ENCODE peak calls at places on chromosomes 2 and 18, in six cellular contexts. One of them, this sample, is unnamed.

GRCh38 chr2:158293722-158294121 is 162.8 kb downstream of the CCDC148 start:
- DNase-seq in heart left ventricle: no peak
- DNase-seq in ascending aorta: no peak
- DNase-seq in right atrium auricular region: no peak
- DNase-seq in psoas muscle: no peak
- DNase-seq in mucosa of descending colon: no peak
- DNase-seq in this sample: no peak

GRCh38 chr2:146821836-146822316 is 1023.0 kb upstream of the ACVR2A start:
- DNase-seq in ascending aorta: no peak
- DNase-seq in psoas muscle: no peak
- DNase-seq in heart left ventricle: no peak
- DNase-seq in mucosa of descending colon: no peak
- DNase-seq in right atrium auricular region: no peak
- DNase-seq in this sample: no peak

GRCh38 chr2:150472122-150472899 is 15.2 kb downstream of the RND3 start:
- DNase-seq in mucosa of descending colon: peak; percentile 72
- DNase-seq in right atrium auricular region: peak; percentile 73
- DNase-seq in heart left ventricle: peak; percentile 61
- DNase-seq in psoas muscle: peak; percentile 58
- DNase-seq in ascending aorta: peak; percentile 78
- DNase-seq in this sample: no peak

GRCh38 chr2:131120815-131121317 is 15.7 kb downstream of the PLEKHB2 start:
- DNase-seq in mucosa of descending colon: peak; percentile 19
- DNase-seq in right atrium auricular region: no peak
- DNase-seq in ascending aorta: no peak
- DNase-seq in heart left ventricle: no peak
- DNase-seq in psoas muscle: no peak
- DNase-seq in this sample: no peak

GRCh38 chr2:3778841-3779505 is 75.6 kb downstream of the DCDC2C start:
- DNase-seq in ascending aorta: no peak
- DNase-seq in heart left ventricle: no peak
- DNase-seq in mucosa of descending colon: no peak
- DNase-seq in right atrium auricular region: peak; percentile 43
- DNase-seq in psoas muscle: no peak
- DNase-seq in this sample: no peak

GRCh38 chr2:47403829-47404228 is 873 bp downstream of the MSH2 start:
- DNase-seq in psoas muscle: no peak
- DNase-seq in mucosa of descending colon: no peak
- DNase-seq in right atrium auricular region: no peak
- DNase-seq in ascending aorta: no peak
- DNase-seq in heart left ventricle: no peak
- DNase-seq in this sample: no peak

GRCh38 chr2:5560981-5561380 is 131.2 kb upstream of the SOX11 start:
- DNase-seq in ascending aorta: no peak
- DNase-seq in right atrium auricular region: no peak
- DNase-seq in mucosa of descending colon: no peak
- DNase-seq in heart left ventricle: peak; percentile 28
- DNase-seq in psoas muscle: peak; percentile 22
- DNase-seq in this sample: no peak

GRCh38 chr18:9058426-9058825 is 44.1 kb upstream of the NDUFV2 start:
- DNase-seq in psoas muscle: no peak
- DNase-seq in mucosa of descending colon: no peak
- DNase-seq in ascending aorta: no peak
- DNase-seq in heart left ventricle: no peak
- DNase-seq in right atrium auricular region: no peak
- DNase-seq in this sample: no peak

GRCh38 chr18:47288741-47289140 is 37.3 kb upstream of the SKOR2 start:
- DNase-seq in psoas muscle: no peak
- DNase-seq in right atrium auricular region: no peak
- DNase-seq in mucosa of descending colon: no peak
- DNase-seq in ascending aorta: no peak
- DNase-seq in heart left ventricle: no peak
- DNase-seq in this sample: no peak

GRCh38 chr2:212022966-212023365 is 515.6 kb downstream of the ERBB4 start:
- DNase-seq in ascending aorta: no peak
- DNase-seq in right atrium auricular region: no peak
- DNase-seq in mucosa of descending colon: no peak
- DNase-seq in psoas muscle: no peak
- DNase-seq in heart left ventricle: no peak
- DNase-seq in this sample: no peak

GRCh38 chr2:143850084-143850483 is 669.8 kb downstream of the ZEB2 start:
- DNase-seq in right atrium auricular region: no peak
- DNase-seq in psoas muscle: no peak
- DNase-seq in ascending aorta: no peak
- DNase-seq in mucosa of descending colon: no peak
- DNase-seq in heart left ventricle: no peak
- DNase-seq in this sample: no peak

GRCh38 chr2:18790465-18791171 is 201.2 kb upstream of the NT5C1B start:
- DNase-seq in ascending aorta: no peak
- DNase-seq in heart left ventricle: no peak
- DNase-seq in psoas muscle: no peak
- DNase-seq in right atrium auricular region: no peak
- DNase-seq in mucosa of descending colon: no peak
- DNase-seq in this sample: no peak

GRCh38 chr2:273338-273737 is 8.6 kb downstream of the ACP1 start:
- DNase-seq in ascending aorta: no peak
- DNase-seq in mucosa of descending colon: peak; percentile 35
- DNase-seq in right atrium auricular region: no peak
- DNase-seq in psoas muscle: no peak
- DNase-seq in heart left ventricle: no peak
- DNase-seq in this sample: no peak

GRCh38 chr2:230693411-230693810 is 19.2 kb upstream of the CAB39 start:
- DNase-seq in heart left ventricle: no peak
- DNase-seq in right atrium auricular region: no peak
- DNase-seq in psoas muscle: no peak
- DNase-seq in ascending aorta: no peak
- DNase-seq in mucosa of descending colon: no peak
- DNase-seq in this sample: no peak

GRCh38 chr2:238420878-238421694 is 5.6 kb upstream of the ASB1 start:
- DNase-seq in psoas muscle: no peak
- DNase-seq in right atrium auricular region: no peak
- DNase-seq in mucosa of descending colon: no peak
- DNase-seq in ascending aorta: no peak
- DNase-seq in heart left ventricle: no peak
- DNase-seq in this sample: no peak

DNA sequence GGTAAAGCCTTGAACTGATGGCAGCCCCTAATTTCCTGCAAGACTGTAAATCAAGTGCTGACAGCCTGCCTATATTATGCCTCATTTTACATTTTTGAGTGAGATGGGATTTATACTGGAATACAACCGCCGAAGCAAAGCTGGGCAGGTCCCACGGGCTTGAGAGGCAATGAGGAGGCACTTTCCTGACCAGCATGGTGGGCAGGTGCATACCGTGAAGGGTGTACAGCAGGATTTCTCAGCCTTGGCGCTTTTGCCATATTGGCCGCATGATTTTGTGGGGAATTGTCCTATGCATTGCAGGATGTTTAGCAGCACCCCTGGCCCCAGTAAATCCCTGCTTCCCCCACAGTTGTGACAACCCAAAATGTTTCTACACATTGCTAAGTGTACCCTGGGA is 22.8 kb downstream of the CEP68 start:
- DNase-seq in right atrium auricular region: no peak
- DNase-seq in ascending aorta: peak; percentile 57
- DNase-seq in psoas muscle: no peak
- DNase-seq in heart left ventricle: no peak
- DNase-seq in mucosa of descending colon: no peak
- DNase-seq in this sample: no peak
- H3K36me3 ChIP-seq in right atrium auricular region: peaks cover 52% of the 10 kb centered on the region
- H3K36me3 ChIP-seq in ascending aorta: peaks cover 70% of the 10 kb centered on the region
- H3K36me3 ChIP-seq in psoas muscle: peaks cover 90% of the 10 kb centered on the region
- H3K36me3 ChIP-seq in heart left ventricle: no peaks in the 10 kb centered on the region
- H3K36me3 ChIP-seq in mucosa of descending colon: peaks cover 7% of the 10 kb centered on the region
- H3K36me3 ChIP-seq in this sample: peaks cover 13% of the 10 kb centered on the region

GRCh38 chr2:216083464-216084279 is 2.0 kb downstream of the TMEM169 start:
- DNase-seq in mucosa of descending colon: no peak
- DNase-seq in psoas muscle: no peak
- DNase-seq in right atrium auricular region: no peak
- DNase-seq in ascending aorta: no peak
- DNase-seq in heart left ventricle: no peak
- DNase-seq in this sample: no peak
- H3K4me3 ChIP-seq in mucosa of descending colon: no peak overlapping the region
- H3K4me3 ChIP-seq in psoas muscle: no peak overlapping the region
- H3K4me3 ChIP-seq in right atrium auricular region: no peak overlapping the region
- H3K4me3 ChIP-seq in ascending aorta: no peak overlapping the region
- H3K4me3 ChIP-seq in heart left ventricle: no peak overlapping the region
- H3K4me3 ChIP-seq in this sample: no peak overlapping the region

GRCh38 chr2:191412353-191412752 is 167.1 kb downstream of the MYO1B start:
- DNase-seq in right atrium auricular region: no peak
- DNase-seq in heart left ventricle: no peak
- DNase-seq in mucosa of descending colon: no peak
- DNase-seq in psoas muscle: no peak
- DNase-seq in ascending aorta: no peak
- DNase-seq in this sample: no peak
- H3K36me3 ChIP-seq in right atrium auricular region: peaks cover 19% of the 10 kb centered on the region
- H3K36me3 ChIP-seq in heart left ventricle: no peaks in the 10 kb centered on the region
- H3K36me3 ChIP-seq in mucosa of descending colon: no peaks in the 10 kb centered on the region
- H3K36me3 ChIP-seq in psoas muscle: peaks cover 4% of the 10 kb centered on the region
- H3K36me3 ChIP-seq in ascending aorta: peaks cover 46% of the 10 kb centered on the region
- H3K36me3 ChIP-seq in this sample: peaks cover 37% of the 10 kb centered on the region

DNA sequence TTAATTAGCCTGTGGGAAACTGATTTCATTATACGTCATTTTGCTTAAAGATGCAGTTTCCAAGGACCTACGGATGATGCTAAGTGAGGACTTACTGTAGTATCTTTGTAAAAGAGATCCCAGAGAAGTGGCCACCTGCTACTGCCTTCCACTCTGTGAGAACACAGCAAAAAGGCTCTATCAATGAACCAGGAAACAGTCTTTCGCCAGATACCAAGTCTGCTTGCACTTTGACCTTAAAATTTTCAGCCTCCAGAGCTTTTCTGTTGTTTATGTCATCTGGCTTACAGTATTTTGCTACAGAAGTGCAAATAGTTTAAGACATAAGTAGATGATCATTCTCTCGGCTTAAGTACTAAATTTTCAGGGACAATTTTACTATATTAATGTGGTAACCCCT is 847.9 kb upstream of the CHAC2 start:
- DNase-seq in mucosa of descending colon: no peak
- DNase-seq in psoas muscle: no peak
- DNase-seq in heart left ventricle: no peak
- DNase-seq in right atrium auricular region: no peak
- DNase-seq in ascending aorta: no peak
- DNase-seq in this sample: no peak
- H3K4me3 ChIP-seq in mucosa of descending colon: no peak overlapping the region
- H3K4me3 ChIP-seq in psoas muscle: no peak overlapping the region
- H3K4me3 ChIP-seq in heart left ventricle: no peak overlapping the region
- H3K4me3 ChIP-seq in right atrium auricular region: no peak overlapping the region
- H3K4me3 ChIP-seq in ascending aorta: no peak overlapping the region
- H3K4me3 ChIP-seq in this sample: no peak overlapping the region

GRCh38 chr2:11790228-11790627 is 43.8 kb downstream of the LPIN1 start:
- DNase-seq in right atrium auricular region: no peak
- DNase-seq in mucosa of descending colon: no peak
- DNase-seq in heart left ventricle: no peak
- DNase-seq in psoas muscle: no peak
- DNase-seq in ascending aorta: no peak
- DNase-seq in this sample: no peak
- H3K36me3 ChIP-seq in right atrium auricular region: peaks cover 63% of the 10 kb centered on the region
- H3K36me3 ChIP-seq in mucosa of descending colon: no peaks in the 10 kb centered on the region
- H3K36me3 ChIP-seq in heart left ventricle: peaks cover 5% of the 10 kb centered on the region
- H3K36me3 ChIP-seq in psoas muscle: peaks cover 100% of the 10 kb centered on the region
- H3K36me3 ChIP-seq in ascending aorta: peaks cover 89% of the 10 kb centered on the region
- H3K36me3 ChIP-seq in this sample: peaks cover 3% of the 10 kb centered on the region

This sample was measured in esophagus squamous epithelium.